ENCODE peak calls at places on chromosomes 5 and 9, in seven cellular contexts. M is hypothalamus; P is T47D; Q is activated effector memory CD4-positive, alpha-beta T cell treated with anti-CD3 and anti-CD28 coated beads, Interleukin-2, amount 50 U/mL, for 16 hours; U is fibroblast of the aortic adventitia; W is Calu3; F is Daoy. K is an unnamed sample.

GRCh38 chr5:78964889-78965288 is 20.2 kb downstream of the ARSB start:
- DNase-seq in M (no peak), P (peak; percentile 82), Q (no peak), U (peak; percentile 86), W (peak; percentile 27), F (peak; percentile 58), K (no peak)

GRCh38 chr5:176648467-176649194 is 1.3 kb downstream of the TSPAN17 start:
- DNase-seq in M (no peak), P (no peak), Q (peak; percentile 70), U (no peak), W (no peak), F (no peak), K (no peak)

GRCh38 chr5:132428811-132429440 is 59.4 kb downstream of the SLC22A5 start:
- DNase-seq in M (no peak), P (no peak), Q (peak; percentile 53), U (peak; percentile 53), W (no peak), F (peak; percentile 82), K (no peak)

GRCh38 chr9:99023229-99023628 is 79.5 kb downstream of the COL15A1 start:
- DNase-seq in M (no peak), P (no peak), Q (no peak), U (no peak), W (no peak), F (no peak), K (no peak)

GRCh38 chr5:172749881-172750608 is 20.9 kb downstream of the DUSP1 start:
- DNase-seq in M (no peak), P (no peak), Q (no peak), U (peak; percentile 52), W (no peak), F (no peak), K (no peak)

GRCh38 chr9:8648271-8648670 is 848.7 kb upstream of the DMAC1 start:
- DNase-seq in M (no peak), P (no peak), Q (no peak), U (peak; percentile 41), W (no peak), F (no peak), K (no peak)

GRCh38 chr9:137221477-137222111 is 446 bp downstream of the RNF208 start:
- DNase-seq in M (no peak), P (peak; percentile 55), Q (no peak), U (no peak), W (no peak), F (no peak), K (no peak)

GRCh38 chr5:151340004-151340403 is 7.4 kb downstream of the SLC36A2 start:
- DNase-seq in M (no peak), P (no peak), Q (no peak), U (no peak), W (no peak), F (no peak), K (no peak)

GRCh38 chr5:144134181-144134827 is 36.2 kb downstream of the YIPF5 start:
- DNase-seq in M (no peak), P (no peak), Q (no peak), U (no peak), W (no peak), F (no peak), K (no peak)

GRCh38 chr5:141560141-141560540 is 58.7 kb downstream of the DIAPH1 start:
- DNase-seq in M (no peak), P (peak; percentile 33), Q (no peak), U (peak; percentile 37), W (no peak), F (peak; percentile 5), K (no peak)

GRCh38 chr9:97938081-97938644 is at the start of gene HEMGN:
- DNase-seq in M (no peak), P (no peak), Q (peak; percentile 66), U (no peak), W (no peak), F (no peak), K (no peak)

GRCh38 chr5:1161832-1162229 is 39.6 kb upstream of the SLC6A19 start:
- DNase-seq in M (peak; percentile 19), P (no peak), Q (no peak), U (no peak), W (peak; percentile 89), F (no peak), K (no peak)

GRCh38 chr9:129121483-129121882 is 10.3 kb downstream of the PTPA start:
- DNase-seq in M (no peak), P (no peak), Q (no peak), U (peak; percentile 33), W (no peak), F (no peak), K (no peak)

GRCh38 chr5:130335116-130335515 is 430.9 kb downstream of the CHSY3 start:
- DNase-seq in M (no peak), P (no peak), Q (no peak), U (peak; percentile 7), W (no peak), F (no peak), K (no peak)

GRCh38 chr9:96725576-96725975 is 52.3 kb downstream of the ZNF510 start:
- DNase-seq in M (no peak), P (no peak), Q (no peak), U (no peak), W (no peak), F (no peak), K (no peak)

GRCh38 chr9:120914410-120914809 is 12.2 kb downstream of the TRAF1 start:
- DNase-seq in M (peak; percentile 18), P (no peak), Q (no peak), U (no peak), W (no peak), F (no peak), K (no peak)

K was measured in neural crest cell.